ENCODE peak calls at places on chromosome 15, in ten cellular contexts. J is left kidney, B is iris pigment epithelial cell, W is T1000, V is NCI-H1436, P is GDM1, H is neuronal stem cell, K is GM04504, Y is A172, T is GOT3. R is an unnamed sample.

GRCh38 chr15:75069301-75069925 is 46.0 kb downstream of the PPCDC start:
- DNase-seq in K (no peak), P (peak), J (no peak), W (no peak), B (no peak), H (no peak), Y (no peak), T (no peak), V (no peak), R (no peak)

GRCh38 chr15:87340370-87340769 is 916.2 kb downstream of the NTRK3 start:
- DNase-seq in W (no peak), P (no peak), Y (no peak), K (no peak), J (no peak), T (no peak), H (no peak), V (no peak), B (no peak), R (no peak)

GRCh38 chr15:25693321-25694237 is 169.5 kb downstream of the ATP10A start:
- DNase-seq in W (no peak), P (no peak), Y (no peak), B (no peak), T (no peak), K (no peak), H (peak), J (peak), V (no peak), R (peak)

GRCh38 chr15:75153084-75153483 is 48.6 kb upstream of the C15orf39 start:
- DNase-seq in Y (peak), P (peak), V (no peak), K (no peak), T (no peak), J (peak), W (no peak), H (no peak), B (peak), R (no peak)

GRCh38 chr15:100457201-100457600 is 71.5 kb downstream of the CERS3 start:
- DNase-seq in P (no peak), T (no peak), J (peak), W (no peak), Y (no peak), K (no peak), B (peak), V (no peak), H (peak), R (no peak)

GRCh38 chr15:57472861-57473260 is 96.6 kb downstream of the CGNL1 start:
- DNase-seq in T (no peak), J (no peak), V (no peak), Y (no peak), H (no peak), B (no peak), K (peak), P (no peak), W (no peak), R (no peak)

GRCh38 chr15:53978248-53978906 is at the start of gene UNC13C:
- DNase-seq in J (peak), W (no peak), H (peak), P (peak), K (no peak), T (no peak), V (peak), B (peak), Y (no peak), R (peak)

GRCh38 chr15:84947947-84948830 is 33.5 kb upstream of the PDE8A start:
- DNase-seq in K (peak), P (no peak), T (no peak), V (no peak), J (no peak), H (no peak), B (peak), Y (peak), W (peak), R (no peak)

GRCh38 chr15:81171286-81171685 is 25.4 kb upstream of the IL16 start:
- DNase-seq in J (no peak), Y (no peak), V (no peak), W (no peak), H (no peak), B (no peak), P (no peak), T (no peak), K (no peak), R (no peak)

GRCh38 chr15:100663550-100664335 is 61.4 kb downstream of the ASB7 start:
- DNase-seq in H (no peak), P (no peak), B (peak), Y (no peak), V (no peak), W (no peak), K (no peak), J (peak), T (no peak), R (no peak)

GRCh38 chr15:81182031-81182745 is 14.5 kb upstream of the IL16 start:
- DNase-seq in K (no peak), T (no peak), W (no peak), V (no peak), B (peak), H (no peak), P (no peak), J (no peak), Y (no peak), R (no peak)

GRCh38 chr15:66883322-66883911 is 181.4 kb downstream of the SMAD6 start:
- DNase-seq in B (peak), J (peak), T (peak), W (peak), K (peak), V (no peak), H (peak), P (no peak), Y (peak), R (no peak)

GRCh38 chr15:25787381-25787780 is 75.7 kb downstream of the ATP10A start:
- DNase-seq in J (no peak), Y (no peak), W (no peak), B (no peak), H (no peak), V (no peak), P (no peak), K (no peak), T (no peak), R (no peak)

GRCh38 chr15:66498501-66499386 is 1.2 kb upstream of the SNAPC5 start:
- DNase-seq in T (no peak), Y (no peak), V (no peak), J (peak), H (no peak), B (no peak), K (no peak), P (no peak), W (no peak), R (no peak)

GRCh38 chr15:41794081-41794480 is 19.8 kb downstream of the MAPKBP1 start:
- DNase-seq in W (no peak), J (no peak), K (peak), H (no peak), T (no peak), B (peak), V (no peak), Y (no peak), P (no peak), R (no peak)

GRCh38 chr15:40495516-40495915 is 24.7 kb downstream of the CHST14 start:
- DNase-seq in H (no peak), K (no peak), W (no peak), T (no peak), P (no peak), Y (no peak), V (no peak), J (no peak), B (no peak), R (no peak)

R was measured in glutamatergic neuron.